ENCODE peak calls at places on chromosomes 2 and 18, in six cellular contexts. J is mammary epithelial cell, R is Karpas-422, Y is adipocyte, S is H9, K is colonic mucosa. T is an unnamed sample. For H3K4me1, the result is how much of the 10 kb centered on the place peaks cover.

GRCh38 chr2:212078103-212078502 is 460.5 kb downstream of the ERBB4 start:
- DNase-seq in J (no peak), R (no peak), Y (no peak), S (no peak), K (no peak), T (no peak)

GRCh38 chr18:6876646-6877045 is 147.1 kb downstream of the ARHGAP28 start:
- DNase-seq in J (no peak), R (no peak), Y (peak), S (no peak), K (no peak), T (no peak)

GRCh38 chr18:33132657-33133056 is 307.9 kb downstream of the CCDC178 start:
- DNase-seq in J (no peak), R (no peak), Y (no peak), S (no peak), K (no peak), T (no peak)

GRCh38 chr2:221289389-221289788 is 282.7 kb downstream of the EPHA4 start:
- DNase-seq in J (no peak), R (peak), Y (peak), S (no peak), K (no peak), T (peak)

GRCh38 chr2:14288016-14288415 is 344.5 kb upstream of the LRATD1 start:
- DNase-seq in J (peak), R (no peak), Y (no peak), S (no peak), K (no peak), T (no peak)

GRCh38 chr2:65015731-65016130 is 26.5 kb downstream of the SLC1A4 start:
- DNase-seq in J (no peak), R (no peak), Y (no peak), S (no peak), K (no peak), T (peak)

GRCh38 chr2:230244211-230244610 is 18.7 kb downstream of the SP140 start:
- DNase-seq in J (peak), R (no peak), Y (no peak), S (no peak), K (no peak), T (no peak)

GRCh38 chr18:46393961-46394360 is 263.1 kb downstream of the LOXHD1 start:
- DNase-seq in J (no peak), R (no peak), Y (no peak), S (no peak), K (no peak), T (no peak)

GRCh38 chr2:105329197-105329554 is 359 bp downstream of the TGFBRAP1 start:
- DNase-seq in J (no peak), R (peak), Y (no peak), S (no peak), K (peak), T (no peak)

GRCh38 chr18:26091047-26091630 is 726 bp upstream of the SS18 start:
- DNase-seq in J (no peak), R (no peak), Y (peak), S (no peak), K (peak), T (no peak)

GRCh38 chr2:240375024-240375645 is 60.3 kb upstream of the GPC1 start:
- DNase-seq in J (no peak), R (no peak), Y (no peak), S (no peak), K (no peak), T (no peak)

GRCh38 chr2:238511614-238511950 is 84.9 kb downstream of the ASB1 start:
- DNase-seq in J (no peak), R (no peak), Y (no peak), S (no peak), K (no peak), T (no peak)

GRCh38 chr2:238509903-238510302 is 83.2 kb downstream of the ASB1 start:
- DNase-seq in J (no peak), R (no peak), Y (no peak), S (no peak), K (no peak), T (no peak)

GRCh38 chr2:238507836-238508235 is 81.1 kb downstream of the ASB1 start:
- DNase-seq in J (no peak), R (no peak), Y (no peak), S (no peak), K (no peak), T (no peak)

GRCh38 chr2:238510911-238511613 is 84.3 kb downstream of the ASB1 start:
- DNase-seq in J (no peak), R (no peak), Y (no peak), S (no peak), K (no peak), T (no peak)

DNA sequence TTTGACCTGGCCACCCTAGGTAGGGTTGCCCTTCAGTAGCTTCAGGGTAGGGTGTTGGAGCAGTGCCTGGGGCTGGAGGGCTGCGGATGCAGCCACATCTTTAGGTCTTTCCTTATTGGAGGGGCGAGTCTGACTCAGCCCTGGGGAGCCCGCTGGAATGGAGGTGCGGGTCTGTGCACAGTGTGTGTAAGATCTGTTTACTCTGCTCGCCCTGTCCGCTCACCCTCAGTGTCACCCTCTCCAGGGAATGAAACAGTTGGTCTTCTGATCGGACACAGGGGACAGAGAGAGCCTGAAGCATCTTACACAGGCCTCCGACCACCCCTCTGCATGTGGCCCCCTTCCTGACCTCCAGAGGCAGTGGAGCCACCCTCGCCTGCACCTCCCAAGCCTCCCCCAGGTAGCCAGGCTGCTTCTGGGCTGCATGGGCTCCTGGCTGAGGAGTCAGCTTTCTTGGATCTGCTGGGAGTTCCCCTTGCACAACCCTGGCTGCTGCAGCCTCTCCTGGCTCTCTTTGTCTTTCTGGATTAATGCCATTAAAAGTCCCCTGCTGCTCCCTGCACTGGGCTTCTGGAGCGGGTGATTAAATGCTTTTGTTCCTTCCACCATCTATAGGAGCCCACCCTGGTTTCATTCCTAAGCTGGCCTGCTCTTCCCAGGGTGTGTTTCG is 82.6 kb downstream of the ASB1 start:
- DNase-seq in J (no peak), R (no peak), Y (peak), S (peak), K (no peak), T (peak)
- H3K9ac ChIP-seq in J (no peak), R (no peak), Y (no peak), S (no peak), K (no peak), T (no peak)

DNA sequence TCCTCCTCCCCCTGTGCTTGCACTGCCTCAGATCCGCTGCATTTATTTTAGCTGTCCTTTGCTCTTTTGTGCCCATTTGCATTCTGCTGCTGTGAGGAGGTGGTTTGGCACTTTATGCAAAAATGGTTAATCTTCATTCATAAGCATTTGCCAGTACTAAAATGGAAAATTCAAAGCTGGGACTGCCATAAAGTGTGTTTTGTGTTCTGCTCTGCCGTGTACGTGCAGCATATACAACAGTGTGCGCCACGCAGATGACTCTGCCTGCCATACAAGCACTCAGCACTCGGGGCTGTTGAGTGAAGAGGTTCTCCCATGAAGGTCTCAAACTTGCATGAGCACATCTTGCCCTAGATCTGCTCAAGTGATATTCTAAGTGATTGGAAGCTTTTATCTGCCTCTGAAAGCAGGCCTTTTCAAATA is 73.7 kb downstream of the SPATS2L start:
- DNase-seq in J (no peak), R (peak), Y (no peak), S (no peak), K (no peak), T (peak)
- H3K4me1 ChIP-seq in J (under half), R (under half), Y (under half), S (under half), K (under half), T (half or more)

DNA sequence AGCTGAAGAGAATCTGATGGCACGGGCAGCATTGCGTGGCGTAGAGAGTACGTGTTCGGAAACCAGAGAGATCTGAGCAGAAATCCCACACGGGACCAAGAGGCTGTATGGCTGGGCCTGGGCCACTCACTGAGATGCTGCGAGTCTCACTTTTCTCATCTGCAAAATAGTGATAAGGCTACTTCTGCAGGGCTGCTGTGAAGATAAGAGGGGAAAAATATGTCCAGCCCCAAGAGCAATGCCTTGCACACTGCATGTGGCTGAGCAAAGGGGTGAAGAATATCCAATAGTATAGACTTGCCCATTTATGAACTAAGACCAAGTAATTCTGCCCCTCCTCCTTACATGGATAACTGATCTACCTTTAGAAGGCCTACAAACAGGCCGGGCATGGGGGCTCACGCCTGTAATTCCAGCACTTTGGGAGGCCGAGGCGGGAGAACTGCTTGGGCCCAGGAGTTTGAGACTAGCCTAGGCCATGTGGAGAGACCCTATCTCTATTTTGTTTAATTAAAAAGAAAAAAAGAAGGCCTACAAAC is 3.1 kb downstream of the FECH start:
- DNase-seq in J (no peak), R (no peak), Y (no peak), S (no peak), K (no peak), T (no peak)
- H3K9ac ChIP-seq in J (no peak), R (no peak), Y (no peak), S (no peak), K (no peak), T (no peak)

DNA sequence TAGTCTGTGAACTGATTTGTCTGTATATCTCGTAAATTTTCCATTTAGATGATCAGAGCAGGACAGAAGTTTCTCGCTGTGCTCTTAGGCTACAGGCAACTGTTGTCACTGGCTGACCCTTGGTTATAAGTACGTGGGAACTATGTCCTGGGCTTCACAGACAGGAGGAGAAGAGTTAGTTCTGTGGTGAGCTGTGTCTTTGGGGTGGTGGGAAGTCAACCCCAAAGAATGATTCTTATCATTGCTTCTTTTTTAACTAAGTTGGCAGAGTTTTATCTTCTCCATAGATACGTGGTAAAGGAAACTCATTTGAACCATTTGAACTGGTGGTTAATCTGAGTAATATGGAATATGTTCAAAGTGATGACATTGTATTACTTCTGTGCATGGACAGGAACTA is 230.6 kb upstream of the EPAS1 start:
- DNase-seq in J (no peak), R (no peak), Y (no peak), S (no peak), K (no peak), T (no peak)
- H3K4me1 ChIP-seq in J (under half), R (under half), Y (under half), S (under half), K (under half), T (under half)

GRCh38 chr2:118841450-118841827 is 6.0 kb downstream of the EN1 start:
- DNase-seq in J (no peak), R (no peak), Y (no peak), S (peak), K (no peak), T (peak)
- H3K9ac ChIP-seq in J (no peak), R (no peak), Y (peak), S (no peak), K (no peak), T (no peak)

DNA sequence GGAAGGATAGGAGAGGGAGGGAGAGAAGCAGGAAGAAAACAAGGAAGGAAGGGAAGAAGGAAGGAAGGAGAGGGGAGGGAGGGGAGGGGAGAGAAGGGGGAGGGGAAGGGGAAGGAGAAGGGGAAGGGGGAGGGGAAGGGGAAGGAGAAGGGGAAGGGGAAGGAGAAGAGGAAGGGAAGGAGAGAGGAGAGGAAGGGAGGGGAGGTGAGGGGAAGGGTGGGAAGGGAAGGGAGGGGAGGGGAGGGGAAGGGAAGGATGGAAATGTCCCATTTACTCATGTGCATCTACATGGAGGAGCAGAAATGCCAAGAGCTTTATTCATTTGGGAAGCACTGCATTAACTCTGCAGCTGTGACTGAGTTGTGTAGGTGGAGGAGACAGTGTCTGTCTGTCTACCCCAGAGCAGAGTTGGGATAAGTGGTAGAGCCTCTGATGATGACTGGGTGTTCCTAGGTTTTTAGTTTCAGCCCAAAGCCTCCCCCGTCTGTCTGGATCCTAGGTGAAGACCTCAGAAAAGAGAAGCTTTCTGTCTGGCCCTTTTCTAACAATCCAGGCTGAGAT is 131.3 kb downstream of the COL6A3 start:
- DNase-seq in J (no peak), R (no peak), Y (peak), S (no peak), K (no peak), T (no peak)
- H3K4me1 ChIP-seq in J (under half), R (under half), Y (half or more), S (under half), K (under half), T (under half)

GRCh38 chr2:10296142-10296541 is 6.6 kb upstream of the HPCAL1 start:
- DNase-seq in J (no peak), R (no peak), Y (no peak), S (no peak), K (no peak), T (no peak)

GRCh38 chr2:10300997-10301945 is 1.4 kb upstream of the HPCAL1 start:
- DNase-seq in J (no peak), R (no peak), Y (no peak), S (no peak), K (peak), T (no peak)

GRCh38 chr2:10297191-10297700 is 5.5 kb upstream of the HPCAL1 start:
- DNase-seq in J (no peak), R (no peak), Y (no peak), S (no peak), K (no peak), T (no peak)

GRCh38 chr2:10300328-10300920 is 2.3 kb upstream of the HPCAL1 start:
- DNase-seq in J (no peak), R (no peak), Y (no peak), S (no peak), K (no peak), T (no peak)

DNA sequence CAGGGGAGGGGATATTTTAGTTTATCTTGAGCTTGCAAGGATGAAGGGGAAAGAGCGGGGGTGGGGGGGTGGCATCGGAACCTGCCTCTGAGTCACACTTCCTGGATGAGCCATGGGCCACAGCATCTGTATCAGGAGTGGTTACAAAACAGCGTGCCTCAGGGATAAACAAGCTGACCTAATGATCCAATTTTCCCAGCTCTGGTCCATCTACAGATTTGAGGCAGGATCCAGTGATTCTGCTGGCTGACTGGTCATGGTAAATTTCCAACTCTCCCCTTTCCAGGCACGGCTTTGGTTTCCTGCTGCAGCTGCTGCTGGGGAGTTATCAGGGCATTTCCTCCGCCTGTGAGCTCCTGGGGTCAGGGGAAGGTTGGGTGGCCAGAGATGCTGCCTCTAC is 4.8 kb upstream of the HPCAL1 start:
- DNase-seq in J (peak), R (no peak), Y (peak), S (no peak), K (no peak), T (no peak)
- H3K9ac ChIP-seq in J (no peak), R (no peak), Y (peak), S (no peak), K (no peak), T (no peak)

T was measured in neural progenitor cell.